ENCODE peak calls at places on chromosomes 11 and 22, in five cellular contexts. Y, L, F, B and S are unnamed samples.

GRCh38 chr11:124678416-124678815 is 4.7 kb downstream of the SPA17 start:
- DNase-seq in B (no peak), Y (no peak), L (no peak), F (no peak), S (no peak)

GRCh38 chr11:99822846-99823565 is 802.3 kb downstream of the CNTN5 start:
- DNase-seq in B (no peak), F (no peak), Y (no peak), L (no peak), S (no peak)

GRCh38 chr22:41697126-41697775 is 2.1 kb upstream of the MEI1 start:
- DNase-seq in Y (peak; percentile 99), F (peak; percentile 96), B (peak; percentile 100), L (peak; percentile 93), S (peak; percentile 90)

GRCh38 chr11:20909995-20910726 is 240.8 kb downstream of the NELL1 start:
- DNase-seq in L (no peak), B (no peak), Y (no peak), F (no peak), S (no peak)

GRCh38 chr11:12160680-12161079 is 50.3 kb downstream of the MICAL2 start:
- DNase-seq in F (no peak), Y (peak; percentile 43), B (no peak), L (no peak), S (no peak)

GRCh38 chr11:45100338-45100737 is 46.1 kb upstream of the PRDM11 start:
- DNase-seq in L (no peak), Y (peak; percentile 83), B (no peak), F (no peak), S (no peak)

GRCh38 chr11:76369406-76369805 is 11.5 kb downstream of the THAP12 start:
- DNase-seq in L (no peak), B (no peak), Y (no peak), F (peak; percentile 89), S (no peak)

GRCh38 chr11:34343153-34343552 is 14.7 kb downstream of the ABTB2 start:
- DNase-seq in F (no peak), Y (no peak), L (no peak), B (no peak), S (no peak)

GRCh38 chr11:2728663-2729332 is 29.0 kb upstream of the KCNQ1OT1 start:
- DNase-seq in Y (no peak), F (peak; percentile 67), L (no peak), B (peak; percentile 40), S (no peak)

GRCh38 chr11:67638535-67639437 is 777 bp downstream of the TBX10 start:
- DNase-seq in Y (peak; percentile 52), L (no peak), B (no peak), F (no peak), S (no peak)

GRCh38 chr11:68692881-68693483 is 8.6 kb downstream of the GAL start:
- DNase-seq in Y (peak; percentile 57), F (no peak), L (no peak), B (no peak), S (no peak)

GRCh38 chr11:78926633-78927347 is 352.1 kb upstream of the NARS2 start:
- DNase-seq in L (no peak), Y (no peak), B (no peak), F (no peak), S (no peak)

GRCh38 chr22:47994899-47995573 is 1232.6 kb downstream of the TBC1D22A start:
- DNase-seq in Y (no peak), B (no peak), F (no peak), L (no peak), S (no peak)

GRCh38 chr22:41366323-41367014 is 15.3 kb upstream of the TEF start:
- DNase-seq in F (no peak), L (no peak), B (no peak), Y (no peak), S (no peak)

GRCh38 chr11:109864161-109864661 is 229.0 kb upstream of the ZC3H12C start:
- DNase-seq in F (no peak), L (no peak), B (no peak), Y (no peak), S (no peak)

GRCh38 chr11:129277216-129277838 is 85.2 kb upstream of the ARHGAP32 start:
- DNase-seq in L (no peak), Y (no peak), F (no peak), B (no peak), S (no peak)

GRCh38 chr11:33899383-33900037 is 7.6 kb upstream of the LMO2 start:
- DNase-seq in Y (no peak), F (peak; percentile 60), B (no peak), L (peak; percentile 81), S (no peak)

GRCh38 chr22:31098633-31099110 is 8.7 kb downstream of the SELENOM start:
- DNase-seq in B (no peak), L (no peak), F (no peak), Y (peak; percentile 95), S (no peak)

GRCh38 chr11:78370406-78371172 is 47.0 kb downstream of the GAB2 start:
- DNase-seq in F (no peak), Y (no peak), L (no peak), B (no peak), S (no peak)

GRCh38 chr11:112801286-112802088 is 159.7 kb upstream of the NCAM1 start:
- DNase-seq in Y (no peak), B (no peak), L (no peak), F (no peak), S (no peak)

GRCh38 chr11:134236834-134237556 is 12.5 kb downstream of the VPS26B start:
- DNase-seq in L (no peak), F (no peak), Y (no peak), B (no peak), S (no peak)

GRCh38 chr11:61851128-61851899 is 23.2 kb downstream of the FADS2 start:
- DNase-seq in L (peak; percentile 72), B (no peak), F (no peak), Y (no peak), S (no peak)

GRCh38 chr11:2515401-2516275 is 70.8 kb downstream of the KCNQ1 start:
- DNase-seq in L (peak; percentile 15), F (peak; percentile 3), Y (peak; percentile 28), B (peak; percentile 0), S (no peak)

GRCh38 chr11:47716692-47717091 is 1.5 kb upstream of the AGBL2 start:
- DNase-seq in F (no peak), Y (no peak), B (no peak), L (no peak), S (no peak)

GRCh38 chr22:46607483-46608114 is 12.6 kb upstream of the GRAMD4 start:
- DNase-seq in B (no peak), Y (no peak), L (no peak), F (no peak), S (no peak)

GRCh38 chr22:17470880-17471500 is 92.3 kb upstream of the SLC25A18 start:
- DNase-seq in Y (peak; percentile 9), F (no peak), B (no peak), L (no peak), S (no peak)

GRCh38 chr11:75589933-75590332 is 27.9 kb downstream of the SERPINH1 start:
- DNase-seq in L (peak; percentile 50), F (no peak), B (no peak), Y (no peak), S (no peak)

GRCh38 chr11:20647976-20648565 is 21.3 kb upstream of the NELL1 start:
- DNase-seq in B (peak; percentile 71), Y (peak; percentile 86), F (peak; percentile 58), L (no peak), S (no peak)

GRCh38 chr22:39135092-39135896 is 17.2 kb downstream of the CBX7 start:
- DNase-seq in B (peak; percentile 72), Y (peak; percentile 96), L (peak; percentile 56), F (peak; percentile 44), S (no peak)

GRCh38 chr11:63503492-63503891 is 2.4 kb upstream of the LGALS12 start:
- DNase-seq in Y (no peak), F (peak; percentile 46), B (no peak), L (no peak), S (peak; percentile 46)

GRCh38 chr11:1760351-1761109 is 3.2 kb downstream of the CTSD start:
- DNase-seq in B (no peak), L (peak; percentile 89), Y (no peak), F (peak; percentile 54), S (peak; percentile 90)

GRCh38 chr22:37483594-37484114 is 2.5 kb downstream of the MFNG start:
- DNase-seq in B (no peak), L (no peak), F (no peak), Y (no peak), S (no peak)

GRCh38 chr11:18748766-18749375 is 22.9 kb upstream of the IGSF22 start:
- DNase-seq in L (no peak), F (no peak), Y (no peak), B (no peak), S (no peak)

GRCh38 chr11:81658722-81659121 is 1074.9 kb downstream of the FAM181B start:
- DNase-seq in Y (peak; percentile 57), B (no peak), L (no peak), F (no peak), S (no peak)
- TF ChIP-seq CTCF in Y (peak; percentile 79), B (peak; percentile 59), L (no peak), F (no peak), S (peak; percentile 52)

GRCh38 chr22:44585559-44586121 is 87.6 kb upstream of the RTL6 start:
- DNase-seq in F (no peak), L (peak; percentile 10), B (no peak), Y (peak; percentile 20), S (peak; percentile 26)

GRCh38 chr22:44587911-44588310 is 89.9 kb upstream of the RTL6 start:
- DNase-seq in B (no peak), L (no peak), F (no peak), Y (no peak), S (no peak)

GRCh38 chr22:44588348-44588747 is 90.3 kb upstream of the RTL6 start:
- DNase-seq in B (no peak), L (peak; percentile 1), F (no peak), Y (no peak), S (no peak)

GRCh38 chr22:44587004-44587793 is 89.2 kb upstream of the RTL6 start:
- DNase-seq in Y (peak; percentile 40), L (peak; percentile 12), B (no peak), F (peak; percentile 44), S (no peak)

GRCh38 chr22:44586337-44586990 is 88.4 kb upstream of the RTL6 start:
- DNase-seq in L (peak; percentile 2), B (no peak), F (peak; percentile 26), Y (peak; percentile 46), S (peak; percentile 7)
- TF ChIP-seq CTCF in L (no peak), B (no peak), F (no peak), Y (no peak), S (no peak)

GRCh38 chr11:74090701-74091100 is 80.1 kb downstream of the C2CD3 start:
- DNase-seq in F (no peak), B (no peak), L (no peak), Y (no peak), S (no peak)
- TF ChIP-seq CTCF in F (no peak), B (no peak), L (no peak), Y (peak; percentile 44), S (no peak)

GRCh38 chr11:120228794-120229384 is 11.1 kb upstream of the POU2F3 start:
- DNase-seq in L (no peak), F (no peak), B (no peak), Y (peak; percentile 72), S (no peak)
- TF ChIP-seq CTCF in L (no peak), F (no peak), B (peak; percentile 26), Y (peak; percentile 71), S (peak; percentile 16)